ENCODE peak calls at places on chromosomes 1 and 21, in six cellular contexts. One of them, this sample, is unnamed.

GRCh38 chr1:115063238-115063901 is 25.9 kb downstream of the TSPAN2 start:
- DNase-seq in psoas muscle: no peak
- DNase-seq in OCI-LY7: no peak
- DNase-seq in HFF-Myc: no peak
- DNase-seq in gastrocnemius medialis: no peak
- DNase-seq in coronary artery: no peak
- DNase-seq in this sample: no peak

GRCh38 chr1:236603896-236604217 is 459 bp downstream of the HEATR1 start:
- DNase-seq in coronary artery: no peak
- DNase-seq in gastrocnemius medialis: no peak
- DNase-seq in psoas muscle: no peak
- DNase-seq in HFF-Myc: no peak
- DNase-seq in OCI-LY7: no peak
- DNase-seq in this sample: no peak

GRCh38 chr21:43824250-43824882 is 35.0 kb downstream of the RRP1 start:
- DNase-seq in coronary artery: no peak
- DNase-seq in gastrocnemius medialis: no peak
- DNase-seq in psoas muscle: no peak
- DNase-seq in HFF-Myc: no peak
- DNase-seq in OCI-LY7: no peak
- DNase-seq in this sample: peak; percentile 11

GRCh38 chr1:163258181-163258580 is 55.5 kb upstream of the RGS5 start:
- DNase-seq in coronary artery: no peak
- DNase-seq in gastrocnemius medialis: no peak
- DNase-seq in HFF-Myc: peak; percentile 72
- DNase-seq in psoas muscle: no peak
- DNase-seq in OCI-LY7: no peak
- DNase-seq in this sample: peak; percentile 15

GRCh38 chr1:92210701-92211100 is 7.0 kb upstream of the C1orf146 start:
- DNase-seq in coronary artery: no peak
- DNase-seq in OCI-LY7: no peak
- DNase-seq in gastrocnemius medialis: no peak
- DNase-seq in psoas muscle: no peak
- DNase-seq in HFF-Myc: no peak
- DNase-seq in this sample: no peak

GRCh38 chr1:151705739-151706463 is 10.7 kb downstream of the CELF3 start:
- DNase-seq in coronary artery: no peak
- DNase-seq in OCI-LY7: peak; percentile 34
- DNase-seq in gastrocnemius medialis: no peak
- DNase-seq in psoas muscle: no peak
- DNase-seq in HFF-Myc: no peak
- DNase-seq in this sample: no peak

GRCh38 chr1:54794401-54795099 is 6.6 kb downstream of the TTC22 start:
- DNase-seq in OCI-LY7: no peak
- DNase-seq in HFF-Myc: no peak
- DNase-seq in gastrocnemius medialis: no peak
- DNase-seq in psoas muscle: no peak
- DNase-seq in coronary artery: no peak
- DNase-seq in this sample: no peak

GRCh38 chr21:35120631-35121180 is 71.6 kb upstream of the RUNX1 start:
- DNase-seq in HFF-Myc: no peak
- DNase-seq in OCI-LY7: no peak
- DNase-seq in gastrocnemius medialis: no peak
- DNase-seq in coronary artery: no peak
- DNase-seq in psoas muscle: no peak
- DNase-seq in this sample: no peak

GRCh38 chr21:34892196-34892595 is 156.9 kb downstream of the RUNX1 start:
- DNase-seq in HFF-Myc: no peak
- DNase-seq in psoas muscle: no peak
- DNase-seq in coronary artery: no peak
- DNase-seq in gastrocnemius medialis: no peak
- DNase-seq in OCI-LY7: no peak
- DNase-seq in this sample: no peak

GRCh38 chr1:117146570-117147340 is 25.2 kb upstream of the TRIM45 start:
- DNase-seq in OCI-LY7: no peak
- DNase-seq in psoas muscle: peak; percentile 60
- DNase-seq in HFF-Myc: peak; percentile 59
- DNase-seq in coronary artery: no peak
- DNase-seq in gastrocnemius medialis: no peak
- DNase-seq in this sample: peak; percentile 54

GRCh38 chr21:33308586-33309490 is 15.9 kb upstream of the IFNAR1 start:
- DNase-seq in HFF-Myc: peak; percentile 77
- DNase-seq in OCI-LY7: peak; percentile 100
- DNase-seq in gastrocnemius medialis: no peak
- DNase-seq in psoas muscle: no peak
- DNase-seq in coronary artery: no peak
- DNase-seq in this sample: no peak
- TF ChIP-seq CTCF in HFF-Myc: no peak
- TF ChIP-seq CTCF in OCI-LY7: peak; percentile 80
- TF ChIP-seq CTCF in gastrocnemius medialis: no peak
- TF ChIP-seq CTCF in psoas muscle: no peak
- TF ChIP-seq CTCF in coronary artery: no peak
- TF ChIP-seq CTCF in this sample: no peak

GRCh38 chr1:5720936-5721335 is 271.3 kb downstream of the NPHP4 start:
- DNase-seq in coronary artery: no peak
- DNase-seq in psoas muscle: no peak
- DNase-seq in gastrocnemius medialis: no peak
- DNase-seq in OCI-LY7: no peak
- DNase-seq in HFF-Myc: no peak
- DNase-seq in this sample: no peak
- TF ChIP-seq CTCF in coronary artery: no peak
- TF ChIP-seq CTCF in psoas muscle: no peak
- TF ChIP-seq CTCF in gastrocnemius medialis: no peak
- TF ChIP-seq CTCF in OCI-LY7: no peak
- TF ChIP-seq CTCF in HFF-Myc: no peak
- TF ChIP-seq CTCF in this sample: no peak

DNA sequence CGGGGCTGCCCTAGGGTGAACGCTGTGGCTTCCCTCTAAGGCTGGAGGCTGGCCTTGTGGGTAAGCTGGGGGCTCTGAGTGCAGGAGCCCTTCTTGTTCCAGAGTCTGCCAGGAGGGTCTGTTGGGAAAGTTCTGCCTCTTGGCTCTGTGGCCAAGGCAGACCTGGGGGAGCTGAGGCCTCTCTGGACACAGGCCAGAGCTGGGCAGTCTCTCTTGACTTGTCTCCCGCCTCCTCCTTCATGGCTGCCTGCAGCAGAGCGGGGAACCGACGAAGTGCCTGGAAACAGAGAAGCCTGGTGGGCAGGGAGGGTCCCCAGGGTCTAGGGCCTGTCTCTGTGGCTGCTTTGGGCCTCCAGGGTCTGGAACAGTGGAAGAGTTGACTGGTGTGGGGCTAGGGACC is 30.3 kb upstream of the PEX10 start:
- DNase-seq in OCI-LY7: no peak
- DNase-seq in psoas muscle: no peak
- DNase-seq in coronary artery: no peak
- DNase-seq in gastrocnemius medialis: no peak
- DNase-seq in HFF-Myc: no peak
- DNase-seq in this sample: no peak
- TF ChIP-seq CTCF in OCI-LY7: no peak
- TF ChIP-seq CTCF in psoas muscle: no peak
- TF ChIP-seq CTCF in coronary artery: no peak
- TF ChIP-seq CTCF in gastrocnemius medialis: no peak
- TF ChIP-seq CTCF in HFF-Myc: no peak
- TF ChIP-seq CTCF in this sample: no peak

DNA sequence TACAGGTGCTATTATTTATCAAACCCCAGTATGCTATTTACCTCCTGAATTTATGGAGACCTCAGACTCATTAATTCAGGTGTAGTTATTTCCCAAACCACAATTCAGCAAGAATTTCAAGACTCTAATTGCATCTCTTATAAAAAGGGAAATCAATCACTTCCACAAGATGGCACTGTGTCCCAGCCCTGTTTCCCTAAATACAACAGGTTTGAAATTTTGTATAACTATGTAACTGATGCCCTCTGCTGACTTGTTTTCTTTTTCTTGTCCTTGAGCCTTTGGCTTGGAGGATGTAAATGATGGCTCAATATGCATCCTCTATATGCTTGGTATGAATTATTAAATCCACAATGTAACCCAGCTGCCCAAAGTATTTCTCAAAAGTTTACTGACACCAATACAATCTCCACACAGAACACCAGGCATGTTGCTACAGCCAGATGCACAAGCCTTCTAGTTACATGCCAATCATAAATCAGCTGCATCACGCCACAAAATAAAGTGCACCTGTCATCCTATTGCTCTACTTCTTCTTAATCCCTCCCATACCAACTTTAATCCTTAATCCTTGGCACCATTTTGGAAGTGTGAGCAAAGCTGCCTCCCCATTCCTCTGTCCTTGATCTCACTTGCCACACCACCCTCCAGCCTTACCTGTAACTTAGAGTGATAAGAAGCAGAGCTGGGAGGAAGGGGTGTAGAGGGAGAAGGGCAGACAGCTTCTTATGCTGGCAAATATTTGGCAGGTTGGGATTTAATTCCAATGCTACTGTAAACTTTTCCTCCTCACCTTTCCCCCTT is 9.0 kb downstream of the C1orf105 start:
- DNase-seq in gastrocnemius medialis: no peak
- DNase-seq in psoas muscle: no peak
- DNase-seq in coronary artery: no peak
- DNase-seq in HFF-Myc: peak; percentile 52
- DNase-seq in OCI-LY7: peak; percentile 71
- DNase-seq in this sample: peak; percentile 56
- TF ChIP-seq CTCF in gastrocnemius medialis: no peak
- TF ChIP-seq CTCF in psoas muscle: peak; percentile 59
- TF ChIP-seq CTCF in coronary artery: peak; percentile 52
- TF ChIP-seq CTCF in HFF-Myc: peak; percentile 74
- TF ChIP-seq CTCF in OCI-LY7: peak; percentile 94
- TF ChIP-seq CTCF in this sample: peak; percentile 80

DNA sequence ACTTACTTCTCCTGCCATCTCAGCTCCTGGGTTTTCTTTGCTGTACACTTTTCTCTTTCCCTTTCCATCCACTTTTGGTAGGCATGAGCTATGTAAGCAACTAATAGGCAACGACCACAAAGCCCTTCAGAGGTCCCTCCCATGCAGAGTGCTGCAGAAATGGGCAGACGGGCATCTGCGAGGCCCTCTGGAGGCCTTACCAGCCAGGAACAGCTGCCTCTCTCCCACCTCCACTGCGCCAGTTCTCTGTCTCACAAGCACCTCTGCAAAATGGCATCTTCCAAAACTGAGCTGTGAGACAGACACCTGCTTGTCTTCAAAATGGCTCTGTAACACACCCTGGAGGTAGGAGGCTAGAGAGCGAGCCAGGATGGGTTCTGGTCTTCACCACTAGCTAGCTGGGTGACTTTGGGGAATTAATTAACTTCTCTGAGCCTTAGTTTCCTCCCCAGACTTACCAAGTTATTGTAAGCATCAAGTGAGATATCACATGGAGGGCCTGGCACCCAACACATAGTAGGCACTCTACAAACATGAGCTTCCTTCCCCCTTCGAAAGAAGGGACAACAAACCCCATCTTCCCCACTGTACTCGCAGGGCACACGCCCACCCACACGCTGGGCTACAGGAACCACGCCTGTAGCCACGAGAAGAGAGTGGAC is 62.0 kb downstream of the BCAR3 start:
- DNase-seq in OCI-LY7: peak; percentile 33
- DNase-seq in HFF-Myc: no peak
- DNase-seq in coronary artery: no peak
- DNase-seq in gastrocnemius medialis: no peak
- DNase-seq in psoas muscle: no peak
- DNase-seq in this sample: no peak
- TF ChIP-seq CTCF in OCI-LY7: peak; percentile 57
- TF ChIP-seq CTCF in HFF-Myc: no peak
- TF ChIP-seq CTCF in coronary artery: no peak
- TF ChIP-seq CTCF in gastrocnemius medialis: no peak
- TF ChIP-seq CTCF in psoas muscle: no peak
- TF ChIP-seq CTCF in this sample: no peak

DNA sequence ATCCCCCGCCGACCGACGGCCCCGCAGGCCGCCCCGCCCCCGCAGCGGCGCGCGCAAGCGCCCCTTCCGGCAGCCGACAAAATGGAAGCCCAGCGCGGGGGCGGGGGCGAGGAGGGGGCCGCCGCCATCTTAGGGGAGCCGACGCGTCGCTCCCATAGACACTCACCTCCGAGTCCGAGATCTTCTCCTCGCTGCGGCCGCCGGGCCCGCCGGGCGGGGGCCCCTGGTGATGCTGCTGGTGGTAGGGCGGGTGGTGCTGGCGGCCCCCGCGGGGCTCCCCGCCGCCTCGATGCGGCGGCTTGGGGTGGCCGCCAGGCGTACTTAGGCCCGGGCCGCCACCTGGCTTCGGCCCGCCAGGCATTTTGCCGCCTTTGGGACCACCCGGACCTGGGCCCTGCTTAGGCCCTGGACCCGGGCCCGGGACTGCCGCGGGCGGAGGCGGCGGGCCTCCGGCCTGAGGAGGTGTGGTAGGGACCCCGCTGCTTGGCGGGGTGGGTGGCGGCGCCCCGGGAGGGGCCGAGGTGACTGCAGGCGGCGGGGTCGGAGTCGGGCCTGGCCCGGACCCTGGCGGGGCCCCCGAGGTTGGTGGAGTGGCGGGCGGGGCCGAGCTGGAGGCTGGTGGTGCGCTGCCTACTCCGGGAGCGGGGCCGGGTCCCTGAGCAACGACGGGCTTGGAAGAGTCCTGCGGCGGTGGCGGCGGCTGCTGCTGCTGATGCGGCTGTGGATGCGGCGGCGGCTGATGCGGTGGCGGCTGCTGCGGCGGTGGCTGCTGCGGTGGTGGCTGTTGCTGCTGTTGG is 691 bp downstream of the SFPQ start:
- DNase-seq in coronary artery: peak; percentile 91
- DNase-seq in OCI-LY7: peak; percentile 88
- DNase-seq in psoas muscle: peak; percentile 94
- DNase-seq in gastrocnemius medialis: peak; percentile 75
- DNase-seq in HFF-Myc: no peak
- DNase-seq in this sample: peak; percentile 48
- TF ChIP-seq CTCF in coronary artery: peak; percentile 15
- TF ChIP-seq CTCF in OCI-LY7: peak; percentile 38
- TF ChIP-seq CTCF in psoas muscle: peak; percentile 17
- TF ChIP-seq CTCF in gastrocnemius medialis: peak; percentile 45
- TF ChIP-seq CTCF in HFF-Myc: no peak
- TF ChIP-seq CTCF in this sample: no peak